ENCODE peak calls at places on chromosomes 16 and 17, in four cellular contexts. One of them, this sample, is unnamed.

GRCh38 chr17:71063559-71063958 is 894.2 kb downstream of the KCNJ2 start:
- DNase-seq in stimulated activated CD8-positive, alpha-beta memory T cell treated with anti-CD3 and anti-CD28 coated beads, Interleukin-4, amount 100 ng/mL, for 1 hour: no peak
- DNase-seq in fibroblast of mammary gland: no peak
- DNase-seq in RKO: no peak
- DNase-seq in this sample: no peak

GRCh38 chr16:22077700-22078313 is 14.5 kb upstream of the VWA3A start:
- DNase-seq in stimulated activated CD8-positive, alpha-beta memory T cell treated with anti-CD3 and anti-CD28 coated beads, Interleukin-4, amount 100 ng/mL, for 1 hour: peak; percentile 64
- DNase-seq in RKO: peak; percentile 63
- DNase-seq in fibroblast of mammary gland: peak; percentile 67
- DNase-seq in this sample: no peak

GRCh38 chr17:64025732-64026294 is 5.4 kb upstream of the ICAM2 start:
- DNase-seq in fibroblast of mammary gland: peak; percentile 70
- DNase-seq in stimulated activated CD8-positive, alpha-beta memory T cell treated with anti-CD3 and anti-CD28 coated beads, Interleukin-4, amount 100 ng/mL, for 1 hour: peak; percentile 86
- DNase-seq in RKO: peak; percentile 86
- DNase-seq in this sample: no peak

GRCh38 chr17:76371656-76372628 is 12.5 kb upstream of the SPHK1 start:
- DNase-seq in stimulated activated CD8-positive, alpha-beta memory T cell treated with anti-CD3 and anti-CD28 coated beads, Interleukin-4, amount 100 ng/mL, for 1 hour: no peak
- DNase-seq in fibroblast of mammary gland: peak; percentile 100
- DNase-seq in RKO: peak; percentile 98
- DNase-seq in this sample: no peak

GRCh38 chr17:74325743-74326379 is at the start of gene KIF19:
- DNase-seq in fibroblast of mammary gland: no peak
- DNase-seq in stimulated activated CD8-positive, alpha-beta memory T cell treated with anti-CD3 and anti-CD28 coated beads, Interleukin-4, amount 100 ng/mL, for 1 hour: peak; percentile 7
- DNase-seq in RKO: no peak
- DNase-seq in this sample: no peak

GRCh38 chr17:11245792-11246191 is 4.8 kb downstream of the SHISA6 start:
- DNase-seq in fibroblast of mammary gland: no peak
- DNase-seq in RKO: no peak
- DNase-seq in stimulated activated CD8-positive, alpha-beta memory T cell treated with anti-CD3 and anti-CD28 coated beads, Interleukin-4, amount 100 ng/mL, for 1 hour: no peak
- DNase-seq in this sample: no peak

GRCh38 chr16:11977206-11978041 is 890 bp downstream of the SNX29 start:
- DNase-seq in stimulated activated CD8-positive, alpha-beta memory T cell treated with anti-CD3 and anti-CD28 coated beads, Interleukin-4, amount 100 ng/mL, for 1 hour: no peak
- DNase-seq in RKO: peak; percentile 81
- DNase-seq in fibroblast of mammary gland: peak; percentile 92
- DNase-seq in this sample: no peak

GRCh38 chr17:57293077-57293476 is 36.8 kb downstream of the MSI2 start:
- DNase-seq in fibroblast of mammary gland: no peak
- DNase-seq in stimulated activated CD8-positive, alpha-beta memory T cell treated with anti-CD3 and anti-CD28 coated beads, Interleukin-4, amount 100 ng/mL, for 1 hour: no peak
- DNase-seq in RKO: no peak
- DNase-seq in this sample: no peak

GRCh38 chr17:47862621-47863440 is 11.9 kb upstream of the SP6 start:
- DNase-seq in RKO: peak; percentile 90
- DNase-seq in stimulated activated CD8-positive, alpha-beta memory T cell treated with anti-CD3 and anti-CD28 coated beads, Interleukin-4, amount 100 ng/mL, for 1 hour: no peak
- DNase-seq in fibroblast of mammary gland: peak; percentile 85
- DNase-seq in this sample: no peak

GRCh38 chr17:49779730-49780220 is 8.7 kb upstream of the KAT7 start:
- DNase-seq in RKO: peak; percentile 84
- DNase-seq in stimulated activated CD8-positive, alpha-beta memory T cell treated with anti-CD3 and anti-CD28 coated beads, Interleukin-4, amount 100 ng/mL, for 1 hour: no peak
- DNase-seq in fibroblast of mammary gland: peak; percentile 97
- DNase-seq in this sample: no peak

GRCh38 chr16:84048306-84048705 is 5.7 kb upstream of the SLC38A8 start:
- DNase-seq in stimulated activated CD8-positive, alpha-beta memory T cell treated with anti-CD3 and anti-CD28 coated beads, Interleukin-4, amount 100 ng/mL, for 1 hour: no peak
- DNase-seq in RKO: no peak
- DNase-seq in fibroblast of mammary gland: no peak
- DNase-seq in this sample: no peak

GRCh38 chr17:64411999-64412771 is 21.5 kb upstream of the PECAM1 start:
- DNase-seq in fibroblast of mammary gland: peak; percentile 14
- DNase-seq in RKO: no peak
- DNase-seq in stimulated activated CD8-positive, alpha-beta memory T cell treated with anti-CD3 and anti-CD28 coated beads, Interleukin-4, amount 100 ng/mL, for 1 hour: no peak
- DNase-seq in this sample: no peak

GRCh38 chr16:49701867-49702494 is 153.9 kb downstream of the ZNF423 start:
- DNase-seq in fibroblast of mammary gland: peak; percentile 73
- DNase-seq in RKO: no peak
- DNase-seq in stimulated activated CD8-positive, alpha-beta memory T cell treated with anti-CD3 and anti-CD28 coated beads, Interleukin-4, amount 100 ng/mL, for 1 hour: no peak
- DNase-seq in this sample: no peak

GRCh38 chr16:2159052-2159838 is 3.7 kb downstream of the TRAF7 start:
- DNase-seq in fibroblast of mammary gland: peak; percentile 83
- DNase-seq in RKO: no peak
- DNase-seq in stimulated activated CD8-positive, alpha-beta memory T cell treated with anti-CD3 and anti-CD28 coated beads, Interleukin-4, amount 100 ng/mL, for 1 hour: no peak
- DNase-seq in this sample: no peak

GRCh38 chr17:73720187-73720834 is 76.1 kb upstream of the SDK2 start:
- DNase-seq in RKO: no peak
- DNase-seq in stimulated activated CD8-positive, alpha-beta memory T cell treated with anti-CD3 and anti-CD28 coated beads, Interleukin-4, amount 100 ng/mL, for 1 hour: no peak
- DNase-seq in fibroblast of mammary gland: no peak
- DNase-seq in this sample: no peak

GRCh38 chr16:12386076-12386641 is 409.6 kb downstream of the SNX29 start:
- DNase-seq in fibroblast of mammary gland: no peak
- DNase-seq in stimulated activated CD8-positive, alpha-beta memory T cell treated with anti-CD3 and anti-CD28 coated beads, Interleukin-4, amount 100 ng/mL, for 1 hour: no peak
- DNase-seq in RKO: no peak
- DNase-seq in this sample: no peak

GRCh38 chr17:67449065-67449464 is 72.0 kb downstream of the PITPNC1 start:
- DNase-seq in fibroblast of mammary gland: no peak
- DNase-seq in RKO: no peak
- DNase-seq in stimulated activated CD8-positive, alpha-beta memory T cell treated with anti-CD3 and anti-CD28 coated beads, Interleukin-4, amount 100 ng/mL, for 1 hour: no peak
- DNase-seq in this sample: no peak

GRCh38 chr16:3047387-3047720 is 993 bp downstream of the MMP25 start:
- DNase-seq in fibroblast of mammary gland: no peak
- DNase-seq in RKO: no peak
- DNase-seq in stimulated activated CD8-positive, alpha-beta memory T cell treated with anti-CD3 and anti-CD28 coated beads, Interleukin-4, amount 100 ng/mL, for 1 hour: no peak
- DNase-seq in this sample: no peak

GRCh38 chr17:48544356-48545021 is 420 bp downstream of the HOXB2 start:
- DNase-seq in RKO: peak; percentile 58
- DNase-seq in fibroblast of mammary gland: peak; percentile 91
- DNase-seq in stimulated activated CD8-positive, alpha-beta memory T cell treated with anti-CD3 and anti-CD28 coated beads, Interleukin-4, amount 100 ng/mL, for 1 hour: no peak
- DNase-seq in this sample: no peak

GRCh38 chr16:68640972-68641371 is 4.1 kb upstream of the CDH3 start:
- DNase-seq in RKO: peak; percentile 21
- DNase-seq in stimulated activated CD8-positive, alpha-beta memory T cell treated with anti-CD3 and anti-CD28 coated beads, Interleukin-4, amount 100 ng/mL, for 1 hour: no peak
- DNase-seq in fibroblast of mammary gland: no peak
- DNase-seq in this sample: no peak

GRCh38 chr17:46758614-46759013 is 59.9 kb downstream of the WNT3 start:
- DNase-seq in fibroblast of mammary gland: no peak
- DNase-seq in stimulated activated CD8-positive, alpha-beta memory T cell treated with anti-CD3 and anti-CD28 coated beads, Interleukin-4, amount 100 ng/mL, for 1 hour: no peak
- DNase-seq in RKO: no peak
- DNase-seq in this sample: no peak

GRCh38 chr16:85755929-85756768 is 5.3 kb upstream of the C16orf74 start:
- DNase-seq in fibroblast of mammary gland: peak; percentile 30
- DNase-seq in stimulated activated CD8-positive, alpha-beta memory T cell treated with anti-CD3 and anti-CD28 coated beads, Interleukin-4, amount 100 ng/mL, for 1 hour: no peak
- DNase-seq in RKO: no peak
- DNase-seq in this sample: no peak

GRCh38 chr17:42122371-42123303 is at the start of gene HSPB9:
- DNase-seq in stimulated activated CD8-positive, alpha-beta memory T cell treated with anti-CD3 and anti-CD28 coated beads, Interleukin-4, amount 100 ng/mL, for 1 hour: no peak
- DNase-seq in RKO: no peak
- DNase-seq in fibroblast of mammary gland: peak; percentile 44
- DNase-seq in this sample: no peak

GRCh38 chr17:44331249-44331760 is 6.7 kb upstream of the SLC25A39 start:
- DNase-seq in stimulated activated CD8-positive, alpha-beta memory T cell treated with anti-CD3 and anti-CD28 coated beads, Interleukin-4, amount 100 ng/mL, for 1 hour: peak; percentile 45
- DNase-seq in fibroblast of mammary gland: peak; percentile 73
- DNase-seq in RKO: peak; percentile 78
- DNase-seq in this sample: peak; percentile 29

GRCh38 chr16:80273635-80274538 is 266.9 kb upstream of the DYNLRB2 start:
- DNase-seq in fibroblast of mammary gland: peak; percentile 62
- DNase-seq in RKO: no peak
- DNase-seq in stimulated activated CD8-positive, alpha-beta memory T cell treated with anti-CD3 and anti-CD28 coated beads, Interleukin-4, amount 100 ng/mL, for 1 hour: no peak
- DNase-seq in this sample: no peak

GRCh38 chr17:49443862-49444261 is 29.2 kb upstream of the PHB1 start:
- DNase-seq in RKO: no peak
- DNase-seq in fibroblast of mammary gland: peak; percentile 27
- DNase-seq in stimulated activated CD8-positive, alpha-beta memory T cell treated with anti-CD3 and anti-CD28 coated beads, Interleukin-4, amount 100 ng/mL, for 1 hour: no peak
- DNase-seq in this sample: no peak

GRCh38 chr16:85227262-85227923 is 115.1 kb upstream of the CIBAR2 start:
- DNase-seq in fibroblast of mammary gland: no peak
- DNase-seq in stimulated activated CD8-positive, alpha-beta memory T cell treated with anti-CD3 and anti-CD28 coated beads, Interleukin-4, amount 100 ng/mL, for 1 hour: no peak
- DNase-seq in RKO: no peak
- DNase-seq in this sample: no peak

GRCh38 chr16:4634768-4635167 is 10.1 kb downstream of the MGRN1 start:
- DNase-seq in stimulated activated CD8-positive, alpha-beta memory T cell treated with anti-CD3 and anti-CD28 coated beads, Interleukin-4, amount 100 ng/mL, for 1 hour: no peak
- DNase-seq in RKO: no peak
- DNase-seq in fibroblast of mammary gland: no peak
- DNase-seq in this sample: no peak

GRCh38 chr17:27244481-27245223 is 49.3 kb upstream of the WSB1 start:
- DNase-seq in stimulated activated CD8-positive, alpha-beta memory T cell treated with anti-CD3 and anti-CD28 coated beads, Interleukin-4, amount 100 ng/mL, for 1 hour: no peak
- DNase-seq in fibroblast of mammary gland: peak; percentile 98
- DNase-seq in RKO: no peak
- DNase-seq in this sample: no peak

GRCh38 chr16:56367764-56368163 is 57.6 kb downstream of the AMFR start:
- DNase-seq in fibroblast of mammary gland: no peak
- DNase-seq in stimulated activated CD8-positive, alpha-beta memory T cell treated with anti-CD3 and anti-CD28 coated beads, Interleukin-4, amount 100 ng/mL, for 1 hour: no peak
- DNase-seq in RKO: no peak
- DNase-seq in this sample: no peak

GRCh38 chr17:10337976-10338375 is 34.8 kb downstream of the MYH13 start:
- DNase-seq in stimulated activated CD8-positive, alpha-beta memory T cell treated with anti-CD3 and anti-CD28 coated beads, Interleukin-4, amount 100 ng/mL, for 1 hour: no peak
- DNase-seq in RKO: no peak
- DNase-seq in fibroblast of mammary gland: peak; percentile 92
- DNase-seq in this sample: no peak

GRCh38 chr17:63740464-63741181 is 976 bp downstream of the STRADA start:
- DNase-seq in fibroblast of mammary gland: peak; percentile 14
- DNase-seq in RKO: peak; percentile 33
- DNase-seq in stimulated activated CD8-positive, alpha-beta memory T cell treated with anti-CD3 and anti-CD28 coated beads, Interleukin-4, amount 100 ng/mL, for 1 hour: no peak
- DNase-seq in this sample: no peak

GRCh38 chr17:61378658-61379456 is 20.8 kb upstream of the TBX2 start:
- DNase-seq in fibroblast of mammary gland: no peak
- DNase-seq in RKO: no peak
- DNase-seq in stimulated activated CD8-positive, alpha-beta memory T cell treated with anti-CD3 and anti-CD28 coated beads, Interleukin-4, amount 100 ng/mL, for 1 hour: no peak
- DNase-seq in this sample: no peak

GRCh38 chr16:31179153-31179746 is 689 bp upstream of the FUS start:
- DNase-seq in stimulated activated CD8-positive, alpha-beta memory T cell treated with anti-CD3 and anti-CD28 coated beads, Interleukin-4, amount 100 ng/mL, for 1 hour: no peak
- DNase-seq in fibroblast of mammary gland: no peak
- DNase-seq in RKO: no peak
- DNase-seq in this sample: no peak

GRCh38 chr16:50802958-50803357 is 61.1 kb downstream of the CYLD start:
- DNase-seq in RKO: no peak
- DNase-seq in fibroblast of mammary gland: no peak
- DNase-seq in stimulated activated CD8-positive, alpha-beta memory T cell treated with anti-CD3 and anti-CD28 coated beads, Interleukin-4, amount 100 ng/mL, for 1 hour: no peak
- DNase-seq in this sample: no peak

GRCh38 chr17:31431098-31431794 is 39.8 kb downstream of the RAB11FIP4 start:
- DNase-seq in RKO: no peak
- DNase-seq in fibroblast of mammary gland: no peak
- DNase-seq in stimulated activated CD8-positive, alpha-beta memory T cell treated with anti-CD3 and anti-CD28 coated beads, Interleukin-4, amount 100 ng/mL, for 1 hour: no peak
- DNase-seq in this sample: no peak